ENCODE peak calls at places on chromosomes 2 and 18, in six cellular contexts. X is adrenal gland, D is keratinocyte, J is dorsolateral prefrontal cortex, F is IMR-90, G is breast epithelium. S is an unnamed sample.

GRCh38 chr2:162258686-162259085 is 15.4 kb upstream of the FAP start:
- DNase-seq in X (no peak), J (no peak), G (no peak), D (no peak), F (peak), S (no peak)

GRCh38 chr2:210288376-210288775 is 26.6 kb downstream of the MYL1 start:
- DNase-seq in D (no peak), J (no peak), F (no peak), G (no peak), X (no peak), S (no peak)

GRCh38 chr2:122736279-122736678 is 980.8 kb downstream of the TSN start:
- DNase-seq in D (no peak), G (no peak), X (no peak), J (no peak), F (no peak), S (no peak)

GRCh38 chr2:191001032-191001431 is 12.9 kb downstream of the STAT1 start:
- DNase-seq in F (no peak), D (peak), X (no peak), J (no peak), G (no peak), S (no peak)

GRCh38 chr2:144507441-144508161 is 12.3 kb downstream of the ZEB2 start:
- DNase-seq in D (no peak), G (no peak), F (no peak), J (no peak), X (no peak), S (no peak)

GRCh38 chr2:219691551-219691950 is 64.1 kb downstream of the SLC4A3 start:
- DNase-seq in F (no peak), J (no peak), D (no peak), X (no peak), G (no peak), S (no peak)

GRCh38 chr2:54803783-54804758 is 80.6 kb downstream of the EML6 start:
- DNase-seq in J (no peak), F (no peak), G (no peak), X (no peak), D (no peak), S (no peak)

GRCh38 chr18:49359732-49360444 is 100.6 kb downstream of the DYM start:
- DNase-seq in G (no peak), F (peak), X (no peak), D (no peak), J (no peak), S (no peak)

GRCh38 chr2:1440581-1440980 is 27.3 kb downstream of the TPO start:
- DNase-seq in D (peak), J (no peak), X (no peak), F (no peak), G (no peak), S (no peak)

GRCh38 chr2:211033765-211034164 is 477.4 kb downstream of the CPS1 start:
- DNase-seq in X (no peak), F (no peak), J (no peak), D (no peak), G (no peak), S (no peak)

GRCh38 chr18:13888317-13888716 is 27.0 kb downstream of the MC2R start:
- DNase-seq in J (no peak), G (no peak), X (no peak), D (no peak), F (no peak), S (no peak)

GRCh38 chr2:218885981-218886447 is 5.4 kb downstream of the WNT10A start:
- DNase-seq in J (no peak), D (no peak), F (no peak), X (no peak), G (no peak), S (no peak)

GRCh38 chr2:120912101-120912985 is 176.7 kb downstream of the GLI2 start:
- DNase-seq in F (peak), D (no peak), X (no peak), G (peak), J (no peak), S (peak)

GRCh38 chr18:46220116-46220515 is 115.9 kb downstream of the HAUS1 start:
- DNase-seq in D (no peak), F (peak), J (no peak), G (no peak), X (no peak), S (no peak)

GRCh38 chr18:12376034-12376717 is 851 bp downstream of the AFG3L2 start:
- DNase-seq in J (no peak), F (no peak), D (no peak), X (peak), G (no peak), S (peak)

GRCh38 chr2:142603761-142604160 is 273.7 kb upstream of the KYNU start:
- DNase-seq in J (no peak), G (no peak), F (no peak), X (no peak), D (no peak), S (no peak)

GRCh38 chr2:85540131-85540587 is 1.2 kb downstream of the MAT2A start:
- DNase-seq in J (no peak), F (peak), D (no peak), X (no peak), G (no peak), S (no peak)

GRCh38 chr2:206766057-206766930 is 888 bp downstream of the FASTKD2 start:
- DNase-seq in G (no peak), X (no peak), F (no peak), J (no peak), D (no peak), S (no peak)

GRCh38 chr2:170925923-170926322 is 3.1 kb upstream of the GORASP2 start:
- DNase-seq in F (no peak), G (no peak), X (no peak), D (no peak), J (no peak), S (no peak)

GRCh38 chr2:219433666-219434467 is 776 bp upstream of the SPEG start:
- DNase-seq in F (peak), G (no peak), X (no peak), J (no peak), D (no peak), S (no peak)

GRCh38 chr2:239807568-239807967 is 217.6 kb downstream of the NDUFA10 start:
- DNase-seq in X (no peak), G (no peak), J (peak), F (no peak), D (no peak), S (no peak)

GRCh38 chr2:60379216-60379615 is 174.2 kb downstream of the BCL11A start:
- DNase-seq in J (no peak), D (no peak), X (no peak), F (no peak), G (no peak), S (no peak)

GRCh38 chr2:52465267-52465666 is 1302.3 kb upstream of the CHAC2 start:
- DNase-seq in X (no peak), G (no peak), J (no peak), D (no peak), F (peak), S (no peak)

GRCh38 chr2:9179572-9180201 is 26.9 kb upstream of the ASAP2 start:
- DNase-seq in D (peak), X (no peak), J (no peak), G (no peak), F (peak), S (peak)

GRCh38 chr2:111120253-111121027 is at the start of gene BCL2L11:
- DNase-seq in J (peak), F (peak), D (peak), X (peak), G (peak), S (peak)

GRCh38 chr18:23200751-23201150 is 65.5 kb downstream of the CABLES1 start:
- DNase-seq in F (no peak), G (no peak), X (no peak), D (no peak), J (no peak), S (no peak)

GRCh38 chr2:121095257-121096080 is 189.5 kb downstream of the TFCP2L1 start:
- DNase-seq in D (peak), F (peak), G (peak), J (peak), X (peak), S (no peak)

GRCh38 chr2:107584577-107584976 is 242.1 kb upstream of the RGPD4 start:
- DNase-seq in G (no peak), J (no peak), D (no peak), F (peak), X (no peak), S (no peak)

GRCh38 chr2:13584020-13584419 is 867.3 kb downstream of the TRIB2 start:
- DNase-seq in D (no peak), X (no peak), G (no peak), J (no peak), F (no peak), S (no peak)
- TF ChIP-seq CTCF in D (no peak), X (no peak), G (no peak), J (no peak), F (no peak), S (no peak)

GRCh38 chr2:79630972-79631551 is 118.2 kb downstream of the CTNNA2 start:
- DNase-seq in J (no peak), F (no peak), G (no peak), X (no peak), D (no peak), S (no peak)

GRCh38 chr2:79627237-79627636 is 114.4 kb downstream of the CTNNA2 start:
- DNase-seq in J (peak), F (no peak), G (no peak), X (no peak), D (no peak), S (no peak)

GRCh38 chr2:79630060-79630459 is 117.2 kb downstream of the CTNNA2 start:
- DNase-seq in G (no peak), F (no peak), J (no peak), X (no peak), D (no peak), S (no peak)
- TF ChIP-seq CTCF in G (no peak), F (no peak), J (no peak), X (no peak), D (no peak), S (no peak)

GRCh38 chr2:150134223-150134858 is 353.1 kb downstream of the RND3 start:
- DNase-seq in J (no peak), D (no peak), X (no peak), G (no peak), F (peak), S (no peak)
- TF ChIP-seq CTCF in J (no peak), D (no peak), X (no peak), G (no peak), F (no peak), S (no peak)

DNA sequence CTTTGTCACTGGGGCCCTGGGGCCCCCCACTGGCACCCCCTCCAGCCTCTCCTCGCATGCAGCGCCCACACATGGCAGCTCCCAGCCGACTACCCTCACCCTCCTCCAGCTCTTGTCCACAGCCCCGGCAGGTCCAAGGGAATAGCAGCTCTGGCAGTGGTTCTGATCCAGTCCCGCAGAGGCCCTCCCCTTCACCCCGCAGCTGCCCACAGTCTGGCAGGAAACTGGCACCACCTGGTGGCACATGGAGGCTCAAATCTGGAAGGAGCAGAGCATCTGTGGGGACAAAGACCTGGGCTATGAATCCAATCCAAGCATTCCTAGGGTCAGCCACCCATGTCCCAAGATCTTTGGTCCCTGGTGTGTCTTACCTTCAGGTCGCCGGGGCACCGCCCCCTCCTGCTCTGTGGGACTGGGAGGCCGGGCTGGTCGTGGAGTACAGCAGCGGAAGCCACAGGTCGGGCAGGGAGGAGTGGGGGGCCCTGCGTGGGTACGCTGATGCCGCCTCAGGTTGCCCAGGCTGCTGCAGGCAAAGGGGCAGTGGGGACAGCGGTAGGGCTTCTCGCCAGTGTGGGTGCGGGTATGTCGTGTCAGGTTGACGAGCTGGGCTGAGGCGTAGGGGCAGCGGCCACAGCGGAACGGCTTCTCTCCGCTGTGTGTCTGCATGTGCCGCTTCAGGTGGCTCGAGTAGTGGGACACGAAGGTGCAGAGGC is 2.3 kb downstream of the ZNF513 start:
- DNase-seq in F (no peak), J (peak), X (no peak), D (no peak), G (no peak), S (no peak)
- TF ChIP-seq CTCF in F (peak), J (no peak), X (peak), D (peak), G (peak), S (no peak)

DNA sequence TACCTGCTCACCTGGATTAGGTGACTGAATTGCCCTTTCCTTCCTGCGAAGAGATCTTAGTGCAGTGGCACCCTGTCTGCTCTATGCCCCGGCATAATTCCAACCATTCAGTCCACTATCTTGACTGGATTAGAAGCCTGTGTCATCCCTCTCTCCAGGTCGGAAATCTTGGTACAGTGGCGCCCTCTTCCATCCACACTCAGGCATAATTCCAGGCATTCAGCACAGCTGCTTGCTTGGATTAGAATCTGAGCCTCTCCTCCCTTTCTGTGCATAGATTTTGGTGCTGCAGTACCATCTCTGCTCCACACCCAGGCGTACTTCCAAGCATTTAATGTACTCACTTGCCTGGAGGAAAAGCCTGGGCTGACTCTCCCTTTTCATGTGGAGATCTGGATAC is 1389.3 kb upstream of the TMEFF2 start:
- DNase-seq in X (no peak), F (peak), G (no peak), D (no peak), J (no peak), S (no peak)
- TF ChIP-seq CTCF in X (no peak), F (no peak), G (no peak), D (peak), J (no peak), S (no peak)

GRCh38 chr2:136422512-136422911 is 304.6 kb upstream of the CXCR4 start:
- DNase-seq in D (no peak), J (no peak), G (no peak), F (no peak), X (no peak), S (no peak)

GRCh38 chr2:136420346-136420745 is 302.4 kb upstream of the CXCR4 start:
- DNase-seq in D (no peak), J (no peak), F (no peak), G (no peak), X (no peak), S (no peak)

GRCh38 chr2:136424112-136424511 is 306.2 kb upstream of the CXCR4 start:
- DNase-seq in D (no peak), F (no peak), J (no peak), G (no peak), X (no peak), S (no peak)

DNA sequence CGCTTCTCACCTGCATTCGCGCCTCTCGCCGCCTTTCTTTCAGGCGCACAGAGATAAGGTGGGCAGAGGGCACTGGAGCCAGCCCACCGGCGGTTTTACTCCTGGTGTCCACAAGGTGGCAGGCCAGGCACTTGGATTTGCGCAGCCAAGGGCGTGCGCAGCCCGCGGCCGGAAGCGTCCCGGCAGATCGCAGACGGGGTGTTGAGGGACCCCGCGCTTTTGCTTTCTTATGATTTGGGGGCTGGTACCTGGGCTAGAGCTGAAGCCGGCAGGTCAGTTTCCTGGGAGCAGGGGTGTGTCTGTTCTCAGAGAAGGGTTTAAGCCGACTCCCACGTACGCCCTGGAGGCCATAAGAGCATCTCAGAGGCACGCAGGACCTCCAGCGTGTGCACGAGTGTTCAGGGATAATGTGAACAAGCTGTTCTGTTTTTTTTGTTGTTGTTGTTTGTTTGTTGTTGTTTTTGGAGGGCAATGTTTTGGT is 305.6 kb upstream of the CXCR4 start:
- DNase-seq in J (peak), G (peak), D (no peak), X (peak), F (peak), S (peak)
- TF ChIP-seq CTCF in J (peak), G (peak), D (peak), X (peak), F (peak), S (peak)

DNA sequence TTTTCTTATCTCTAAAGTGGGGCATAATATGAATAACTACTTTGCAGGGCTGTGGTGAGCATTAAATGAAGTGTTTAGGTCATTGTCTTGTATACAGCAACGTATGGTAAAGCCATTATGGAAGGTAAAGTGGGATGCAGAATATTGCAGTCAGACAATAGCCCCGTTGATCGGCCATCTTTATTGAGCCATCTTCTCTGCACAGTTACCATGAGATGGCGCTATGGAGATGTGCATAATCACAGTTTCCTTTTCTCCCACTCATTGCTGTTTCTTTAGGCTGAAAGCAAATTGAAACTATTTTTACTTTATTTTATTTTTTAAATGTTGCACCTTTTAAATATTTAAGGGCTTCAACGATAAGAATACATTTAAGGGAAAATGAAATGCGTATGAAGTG is 108.9 kb downstream of the THSD7B start:
- DNase-seq in F (no peak), X (no peak), G (no peak), J (no peak), D (no peak), S (no peak)
- TF ChIP-seq CTCF in F (no peak), X (peak), G (no peak), J (no peak), D (peak), S (no peak)